ENCODE peak calls at places on chromosomes 7 and 10, in five cellular contexts. G is mesendoderm; Z is activated CD4-positive, alpha-beta T cell treated with anti-CD3 and anti-CD28 coated beads, Interleukin-2, amount 50 U/mL, for 1 hour; C is stimulated activated CD8-positive, alpha-beta memory T cell treated with anti-CD3 and anti-CD28 coated beads, Interleukin-15, amount 100 ng/mL, for 24 hours; I is astrocyte of the spinal cord. B is an unnamed sample.
A peak's percentile ranks its signal among the peaks of the same experiment; 100 is the strongest.

GRCh38 chr10:79284158-79284871 is 63.0 kb upstream of the PPIF start:
- DNase-seq in G (no peak), Z (no peak), C (no peak), I (no peak), B (no peak)

GRCh38 chr7:50463035-50463434 is 12.9 kb upstream of the FIGNL1 start:
- DNase-seq in G (no peak), Z (no peak), C (no peak), I (no peak), B (no peak)

GRCh38 chr7:135100856-135101255 is 47.0 kb upstream of the TMEM140 start:
- DNase-seq in G (no peak), Z (no peak), C (no peak), I (peak; percentile 4), B (peak; percentile 51)

GRCh38 chr7:42414961-42415505 is 178.0 kb upstream of the GLI3 start:
- DNase-seq in G (no peak), Z (no peak), C (no peak), I (peak; percentile 32), B (no peak)

GRCh38 chr7:7131273-7131672 is 51.1 kb upstream of the C1GALT1 start:
- DNase-seq in G (peak; percentile 89), Z (no peak), C (no peak), I (no peak), B (no peak)

GRCh38 chr10:48656241-48656921 is 28.3 kb upstream of the WDFY4 start:
- DNase-seq in G (peak; percentile 87), Z (peak; percentile 77), C (peak; percentile 75), I (peak; percentile 90), B (peak; percentile 19)

GRCh38 chr10:33111652-33112051 is 153.6 kb upstream of the ITGB1 start:
- DNase-seq in G (no peak), Z (no peak), C (no peak), I (no peak), B (no peak)

GRCh38 chr10:27285093-27285492 is 44.5 kb upstream of the ACBD5 start:
- DNase-seq in G (peak; percentile 45), Z (peak; percentile 8), C (no peak), I (peak; percentile 5), B (no peak)

GRCh38 chr7:85765698-85766298 is 578.9 kb upstream of the SEMA3D start:
- DNase-seq in G (peak; percentile 69), Z (no peak), C (no peak), I (no peak), B (no peak)

GRCh38 chr10:44323838-44324237 is 61.1 kb downstream of the CXCL12 start:
- DNase-seq in G (no peak), Z (no peak), C (no peak), I (no peak), B (no peak)

GRCh38 chr7:149860821-149861727 is 12.7 kb upstream of the ATP6V0E2 start:
- DNase-seq in G (peak; percentile 59), Z (no peak), C (no peak), I (no peak), B (no peak)

B was measured in NCI-H1048.